ENCODE peak calls at places on chromosomes 12 and 14, in five cellular contexts. X is thoracic aorta, H is GM12878, T is adrenal gland, P is Panc1. M is an unnamed sample. For H3K27me3, the result is how much of the 10 kb centered on the place peaks cover.

GRCh38 chr14:103932791-103933490 is 4.7 kb downstream of the TDRD9 start:
- DNase-seq in X (no peak), H (no peak), T (no peak), P (no peak), M (no peak)

GRCh38 chr12:13181375-13182070 is 15.0 kb upstream of the EMP1 start:
- DNase-seq in X (no peak), H (no peak), T (no peak), P (no peak), M (no peak)

GRCh38 chr14:95533391-95533821 is 1.4 kb upstream of the GLRX5 start:
- DNase-seq in X (no peak), H (no peak), T (no peak), P (no peak), M (no peak)

GRCh38 chr12:31728289-31728916 is 418 bp downstream of the AMN1 start:
- DNase-seq in X (no peak), H (no peak), T (peak), P (no peak), M (no peak)

GRCh38 chr12:128920468-128920867 is 67.2 kb downstream of the GLT1D1 start:
- DNase-seq in X (peak), H (no peak), T (peak), P (no peak), M (no peak)

GRCh38 chr14:59529189-59529588 is 44.9 kb downstream of the JKAMP start:
- DNase-seq in X (no peak), H (no peak), T (no peak), P (no peak), M (no peak)

GRCh38 chr14:55131782-55132181 is 2.7 kb downstream of the LGALS3 start:
- DNase-seq in X (no peak), H (no peak), T (no peak), P (no peak), M (no peak)

GRCh38 chr14:33839193-33840076 is 111.4 kb downstream of the EGLN3 start:
- DNase-seq in X (no peak), H (no peak), T (peak), P (peak), M (peak)

GRCh38 chr14:74491952-74492351 is 1.2 kb downstream of the NPC2 start:
- DNase-seq in X (no peak), H (no peak), T (peak), P (no peak), M (no peak)

GRCh38 chr12:76049575-76050251 is 18.1 kb upstream of the PHLDA1 start:
- DNase-seq in X (no peak), H (no peak), T (no peak), P (no peak), M (no peak)

GRCh38 chr14:100416921-100417451 is 93.8 kb downstream of the SLC25A47 start:
- DNase-seq in X (no peak), H (no peak), T (no peak), P (no peak), M (no peak)

GRCh38 chr12:122200541-122201175 is 2.9 kb upstream of the B3GNT4 start:
- DNase-seq in X (no peak), H (no peak), T (no peak), P (no peak), M (no peak)

GRCh38 chr12:24081581-24081980 is 132.1 kb upstream of the SOX5 start:
- DNase-seq in X (no peak), H (no peak), T (no peak), P (no peak), M (no peak)

GRCh38 chr14:56126514-56126913 is 8.3 kb downstream of the PELI2 start:
- DNase-seq in X (no peak), H (no peak), T (no peak), P (no peak), M (no peak)

GRCh38 chr14:87756661-87757060 is 236.3 kb downstream of the GALC start:
- DNase-seq in X (no peak), H (no peak), T (no peak), P (no peak), M (no peak)

GRCh38 chr14:61332658-61333029 is 11.3 kb downstream of the PRKCH start:
- DNase-seq in X (no peak), H (no peak), T (no peak), P (no peak), M (no peak)

GRCh38 chr14:62189698-62190097 is 427.5 kb downstream of the SNAPC1 start:
- DNase-seq in X (no peak), H (no peak), T (peak), P (no peak), M (no peak)

GRCh38 chr14:23094666-23095195 is at the start of gene ACIN1:
- DNase-seq in X (peak), H (peak), T (peak), P (peak), M (peak)

GRCh38 chr12:104506691-104507401 is 50.1 kb downstream of the CHST11 start:
- DNase-seq in X (no peak), H (no peak), T (no peak), P (no peak), M (peak)

GRCh38 chr14:36767603-36768281 is 106.1 kb downstream of the PAX9 start:
- DNase-seq in X (no peak), H (no peak), T (no peak), P (no peak), M (no peak)

GRCh38 chr12:69284131-69284530 is 44.8 kb downstream of the CPSF6 start:
- DNase-seq in X (peak), H (no peak), T (peak), P (no peak), M (peak)

GRCh38 chr12:104671407-104672095 is 214.8 kb downstream of the CHST11 start:
- DNase-seq in X (peak), H (peak), T (peak), P (peak), M (peak)

GRCh38 chr12:52231305-52232232 is 1.5 kb upstream of the KRT7 start:
- DNase-seq in X (no peak), H (no peak), T (no peak), P (no peak), M (no peak)

GRCh38 chr12:91772411-91772810 is 373.2 kb downstream of the BTG1 start:
- DNase-seq in X (no peak), H (no peak), T (no peak), P (no peak), M (no peak)

GRCh38 chr12:25594376-25594775 is 41.3 kb upstream of the LMNTD1 start:
- DNase-seq in X (no peak), H (no peak), T (no peak), P (no peak), M (no peak)

GRCh38 chr12:66035289-66035961 is 95.1 kb downstream of the LLPH start:
- DNase-seq in X (no peak), H (no peak), T (no peak), P (no peak), M (no peak)

GRCh38 chr12:71562681-71563595 is 100.7 kb downstream of the ZFC3H1 start:
- DNase-seq in X (no peak), H (no peak), T (no peak), P (no peak), M (no peak)

GRCh38 chr12:58540480-58541299 is 379.6 kb downstream of the LRIG3 start:
- DNase-seq in X (no peak), H (peak), T (peak), P (peak), M (peak)

GRCh38 chr14:35879141-35879648 is 53.1 kb downstream of the BRMS1L start:
- DNase-seq in X (no peak), H (no peak), T (no peak), P (no peak), M (no peak)

GRCh38 chr12:116202940-116203339 is 74.6 kb downstream of the MED13L start:
- DNase-seq in X (no peak), H (no peak), T (no peak), P (no peak), M (no peak)

DNA sequence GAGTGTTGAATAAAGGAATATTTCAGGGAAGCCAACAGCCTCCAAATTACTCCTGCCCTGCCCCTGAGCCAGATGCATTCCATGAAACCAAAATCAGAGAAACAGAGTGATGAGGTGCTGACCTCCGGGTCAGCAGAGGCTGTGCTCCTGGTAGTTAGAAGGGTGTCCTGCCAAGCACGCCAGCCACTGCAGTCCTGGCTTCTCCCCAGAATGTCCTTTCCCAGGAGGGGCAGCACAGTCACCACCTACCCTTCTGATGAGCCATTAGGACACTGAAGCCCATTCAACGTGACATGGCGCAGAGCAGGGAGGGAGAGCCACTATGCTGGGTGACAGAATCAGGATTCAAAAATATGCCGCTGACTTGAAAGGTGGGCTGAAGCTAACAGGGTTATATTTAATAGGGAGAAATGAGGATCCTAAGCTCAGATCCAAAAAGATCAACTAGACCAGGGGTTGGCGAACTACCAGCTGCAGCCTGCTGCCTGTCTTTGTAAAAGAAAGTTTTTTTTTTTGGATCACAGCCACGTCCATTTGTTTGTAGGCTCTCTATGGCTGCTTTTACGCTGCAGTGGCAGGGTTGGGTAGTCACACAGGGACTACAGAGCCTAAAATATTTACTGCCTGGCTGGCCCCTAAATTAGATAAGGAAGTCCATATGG is 34.5 kb upstream of the PLEK2 start:
- DNase-seq in X (no peak), H (no peak), T (no peak), P (no peak), M (peak)
- H3K27ac ChIP-seq in X (no peak), H (no peak), T (no peak), P (no peak), M (peak)

GRCh38 chr12:6470375-6471163 is at the start of gene VAMP1:
- DNase-seq in X (peak), H (peak), T (peak), P (peak), M (peak)
- TF ChIP-seq CTCF in X (no peak), H (no peak), T (peak), P (no peak), M (no peak)

GRCh38 chr14:80186301-80186800 is 25.0 kb downstream of the DIO2 start:
- DNase-seq in X (no peak), H (no peak), T (no peak), P (no peak), M (no peak)

GRCh38 chr14:80188571-80188970 is 22.7 kb downstream of the DIO2 start:
- DNase-seq in X (no peak), H (no peak), T (no peak), P (no peak), M (no peak)
- H3K27me3 ChIP-seq in X (under half), H (under half), T (under half), P (under half), M (under half)

GRCh38 chr12:47814539-47815170 is 5.0 kb downstream of the HDAC7 start:
- DNase-seq in X (no peak), H (no peak), T (no peak), P (no peak), M (no peak)
- H3K27ac ChIP-seq in X (peak), H (peak), T (peak), P (peak), M (peak)